ENCODE peak calls at places on chromosomes 3 and 15, in four cellular contexts. T, M, Q and R are unnamed samples.

GRCh38 chr3:57048052-57048671 is 12.3 kb upstream of the SPATA12 start:
- DNase-seq in T (no peak), M (no peak), Q (no peak), R (peak)

GRCh38 chr3:5016218-5017161 is 37.3 kb downstream of the BHLHE40 start:
- DNase-seq in T (no peak), M (peak), Q (no peak), R (peak)

GRCh38 chr3:141393151-141394076 is 25.1 kb downstream of the ZBTB38 start:
- DNase-seq in T (no peak), M (peak), Q (no peak), R (peak)

GRCh38 chr3:179348325-179349013 is 960 bp downstream of the MFN1 start:
- DNase-seq in T (no peak), M (peak), Q (no peak), R (peak)

GRCh38 chr3:157444789-157445188 is 8.1 kb downstream of the PTX3 start:
- DNase-seq in T (no peak), M (no peak), Q (no peak), R (peak)

GRCh38 chr15:46409879-46410278 is 775.0 kb downstream of the SQOR start:
- DNase-seq in T (no peak), M (no peak), Q (no peak), R (no peak)

GRCh38 chr3:21654241-21654640 is 96.8 kb downstream of the ZNF385D start:
- DNase-seq in T (no peak), M (no peak), Q (no peak), R (peak)

GRCh38 chr3:9820543-9820942 is 10.5 kb downstream of the TTLL3 start:
- DNase-seq in T (no peak), M (no peak), Q (no peak), R (no peak)

GRCh38 chr15:51846463-51847230 is 17.2 kb downstream of the TMOD3 start:
- DNase-seq in T (no peak), M (peak), Q (no peak), R (peak)

GRCh38 chr3:30982676-30983075 is 88.2 kb upstream of the GADL1 start:
- DNase-seq in T (no peak), M (no peak), Q (no peak), R (no peak)

GRCh38 chr3:43389388-43390254 is 103.3 kb downstream of the SNRK start:
- DNase-seq in T (no peak), M (peak), Q (no peak), R (peak)

GRCh38 chr3:110027446-110027845 is 690.1 kb upstream of the DPPA4 start:
- DNase-seq in T (no peak), M (peak), Q (no peak), R (peak)

GRCh38 chr15:47194718-47195117 is 522.6 kb upstream of the SEMA6D start:
- DNase-seq in T (no peak), M (peak), Q (no peak), R (peak)

GRCh38 chr15:68311859-68312557 is 34.5 kb downstream of the FEM1B start:
- DNase-seq in T (no peak), M (no peak), Q (no peak), R (no peak)

GRCh38 chr3:166425900-166426611 is 588.8 kb upstream of the BCHE start:
- DNase-seq in T (no peak), M (peak), Q (no peak), R (no peak)

GRCh38 chr3:102605146-102605545 is 170.3 kb downstream of the ZPLD1 start:
- DNase-seq in T (no peak), M (peak), Q (no peak), R (no peak)

GRCh38 chr3:127817331-127817821 is 4.9 kb downstream of the MGLL start:
- DNase-seq in T (no peak), M (peak), Q (no peak), R (peak)

GRCh38 chr15:74541494-74542191 is 623 bp downstream of the ARID3B start:
- DNase-seq in T (no peak), M (peak), Q (no peak), R (peak)

GRCh38 chr3:144770813-144771400 is 799.3 kb downstream of the DIPK2A start:
- DNase-seq in T (no peak), M (peak), Q (no peak), R (peak)

GRCh38 chr3:50170689-50171088 is 15.6 kb downstream of the SEMA3F start:
- DNase-seq in T (no peak), M (no peak), Q (peak), R (peak)

GRCh38 chr15:95024388-95024787 is 793.0 kb downstream of the MCTP2 start:
- DNase-seq in T (no peak), M (peak), Q (no peak), R (peak)

GRCh38 chr3:34793066-34793465 is 846.3 kb upstream of the ARPP21 start:
- DNase-seq in T (no peak), M (no peak), Q (no peak), R (no peak)

GRCh38 chr3:150870406-150870805 is 34.8 kb downstream of the MINDY4B start:
- DNase-seq in T (no peak), M (peak), Q (no peak), R (peak)

GRCh38 chr15:76330281-76330680 is 6.3 kb upstream of the ISL2 start:
- DNase-seq in T (no peak), M (peak), Q (no peak), R (peak)

GRCh38 chr15:28096720-28097431 is 2.2 kb downstream of the OCA2 start:
- DNase-seq in T (no peak), M (no peak), Q (peak), R (no peak)

GRCh38 chr15:95734422-95735316 is 595.8 kb upstream of the NR2F2 start:
- DNase-seq in T (no peak), M (peak), Q (no peak), R (peak)

GRCh38 chr15:68503791-68504720 is 72.1 kb upstream of the ITGA11 start:
- DNase-seq in T (no peak), M (no peak), Q (no peak), R (peak)

GRCh38 chr3:59995563-59995962 is 945.7 kb upstream of the CFAP20DC start:
- DNase-seq in T (no peak), M (no peak), Q (no peak), R (no peak)

GRCh38 chr3:175495331-175495730 is 636.2 kb downstream of the NAALADL2 start:
- DNase-seq in T (no peak), M (no peak), Q (no peak), R (no peak)

GRCh38 chr3:39126532-39127071 is 19.1 kb downstream of the TTC21A start:
- DNase-seq in T (no peak), M (peak), Q (no peak), R (peak)

GRCh38 chr3:195312714-195313113 is 41.8 kb upstream of the XXYLT1 start:
- DNase-seq in T (no peak), M (no peak), Q (no peak), R (no peak)

GRCh38 chr15:81163961-81164800 is 30.1 kb downstream of the CFAP161 start:
- DNase-seq in T (no peak), M (peak), Q (no peak), R (peak)

GRCh38 chr3:178022599-178022998 is 513.6 kb upstream of the KCNMB2 start:
- DNase-seq in T (no peak), M (no peak), Q (no peak), R (no peak)

GRCh38 chr3:57060089-57060829 is at the start of gene SPATA12:
- DNase-seq in T (peak), M (peak), Q (no peak), R (peak)

GRCh38 chr3:195746751-195747150 is 26.0 kb downstream of the MUC20 start:
- DNase-seq in T (no peak), M (no peak), Q (peak), R (no peak)

GRCh38 chr3:58414538-58415197 is 19.0 kb downstream of the PDHB start:
- DNase-seq in T (no peak), M (peak), Q (no peak), R (peak)

GRCh38 chr15:84699538-84700191 is 16.3 kb downstream of the SEC11A start:
- DNase-seq in T (no peak), M (no peak), Q (no peak), R (no peak)

GRCh38 chr3:10940106-10940505 is 52.4 kb upstream of the SLC6A1 start:
- DNase-seq in T (no peak), M (peak), Q (no peak), R (no peak)

GRCh38 chr3:129629011-129629410 is 22.5 kb upstream of the PLXND1 start:
- DNase-seq in T (no peak), M (no peak), Q (no peak), R (no peak)

GRCh38 chr15:97929456-97930229 is 30.9 kb upstream of the ARRDC4 start:
- DNase-seq in T (no peak), M (peak), Q (no peak), R (no peak)

DNA sequence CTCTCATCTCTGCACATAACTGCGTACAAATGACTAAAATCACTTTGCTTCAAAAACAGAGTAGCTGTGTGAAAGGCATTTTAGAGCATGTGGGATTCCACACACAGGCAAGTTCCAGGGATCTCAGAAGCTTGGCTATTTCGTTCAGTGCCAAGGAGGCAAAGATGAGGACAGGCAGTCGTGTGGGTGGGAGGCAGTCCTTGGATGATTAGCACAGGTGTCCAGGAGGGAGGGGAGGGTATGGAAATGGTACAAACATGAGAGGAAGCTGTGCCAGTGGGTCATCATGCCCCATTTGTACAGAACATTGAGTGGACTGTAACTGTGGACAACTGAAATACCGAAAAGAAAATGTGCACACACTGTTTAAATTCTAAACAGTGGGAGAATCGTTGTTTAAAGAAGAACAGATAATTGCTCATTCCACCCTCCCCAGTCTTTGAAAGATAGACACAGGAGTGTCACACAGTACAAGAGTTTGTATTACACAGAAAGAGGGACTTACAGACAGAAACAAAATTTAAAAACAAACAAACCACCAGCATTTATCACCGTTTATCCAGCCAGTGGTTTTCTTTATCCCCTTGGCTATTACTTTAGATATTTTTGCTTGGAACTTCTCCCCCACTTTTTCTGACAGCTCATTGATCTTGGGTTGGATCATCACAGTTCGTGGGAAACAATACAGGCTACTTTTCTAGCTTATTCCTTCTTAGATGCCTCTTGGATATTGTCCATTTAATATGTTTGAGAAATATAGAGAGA is 122.9 kb downstream of the GREM1 start:
- DNase-seq in T (no peak), M (no peak), Q (no peak), R (peak)
- H3K4me3 ChIP-seq in T (no peak), M (no peak), Q (no peak), R (no peak)

DNA sequence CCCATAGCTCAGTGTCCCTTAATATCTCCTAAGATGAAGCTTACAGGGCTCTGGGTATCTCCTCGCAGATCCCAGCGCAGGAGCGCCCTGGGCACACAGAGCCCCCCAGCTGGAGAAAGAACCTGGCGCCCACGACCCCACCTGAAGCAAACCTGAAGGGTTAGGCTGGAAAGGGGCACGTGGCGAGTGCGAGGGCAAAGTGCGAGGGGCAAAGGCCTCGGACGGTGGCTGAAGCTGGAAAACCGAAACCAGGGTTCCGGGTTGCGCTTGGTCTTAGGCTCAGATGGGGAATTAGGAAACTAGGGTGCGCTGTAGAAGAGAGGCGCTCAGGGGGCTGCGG is 3.9 kb downstream of the SOX14 start:
- DNase-seq in T (no peak), M (no peak), Q (peak), R (no peak)
- H3K4me3 ChIP-seq in T (peak), M (peak), Q (peak), R (peak)

GRCh38 chr15:25860885-25861866 is 2.0 kb downstream of the ATP10A start:
- DNase-seq in T (no peak), M (no peak), Q (no peak), R (no peak)
- H3K4me3 ChIP-seq in T (peak), M (no peak), Q (peak), R (peak)

DNA sequence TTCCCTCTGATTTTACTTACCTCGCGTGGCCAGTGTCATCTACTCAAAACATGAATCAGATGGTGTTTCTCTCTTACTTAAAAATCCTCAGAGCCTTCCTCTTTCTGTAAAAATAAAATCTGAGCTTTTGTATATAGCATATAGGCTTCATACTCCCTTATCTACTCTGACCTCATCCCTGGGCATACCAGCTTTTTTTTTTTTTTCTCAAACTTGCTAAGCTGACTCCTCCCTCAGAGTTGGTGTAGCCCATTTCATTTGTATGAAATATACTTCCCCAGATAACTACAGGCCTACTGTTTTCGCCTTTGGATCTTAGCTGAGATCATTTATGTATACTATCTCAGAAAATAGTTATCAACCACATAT is 648.9 kb upstream of the ALCAM start:
- DNase-seq in T (no peak), M (no peak), Q (no peak), R (peak)
- H3K4me3 ChIP-seq in T (no peak), M (no peak), Q (no peak), R (no peak)

GRCh38 chr3:152073267-152073666 is 195.5 kb upstream of the MBNL1 start:
- DNase-seq in T (no peak), M (no peak), Q (no peak), R (peak)
- H3K4me3 ChIP-seq in T (peak), M (no peak), Q (no peak), R (no peak)

DNA sequence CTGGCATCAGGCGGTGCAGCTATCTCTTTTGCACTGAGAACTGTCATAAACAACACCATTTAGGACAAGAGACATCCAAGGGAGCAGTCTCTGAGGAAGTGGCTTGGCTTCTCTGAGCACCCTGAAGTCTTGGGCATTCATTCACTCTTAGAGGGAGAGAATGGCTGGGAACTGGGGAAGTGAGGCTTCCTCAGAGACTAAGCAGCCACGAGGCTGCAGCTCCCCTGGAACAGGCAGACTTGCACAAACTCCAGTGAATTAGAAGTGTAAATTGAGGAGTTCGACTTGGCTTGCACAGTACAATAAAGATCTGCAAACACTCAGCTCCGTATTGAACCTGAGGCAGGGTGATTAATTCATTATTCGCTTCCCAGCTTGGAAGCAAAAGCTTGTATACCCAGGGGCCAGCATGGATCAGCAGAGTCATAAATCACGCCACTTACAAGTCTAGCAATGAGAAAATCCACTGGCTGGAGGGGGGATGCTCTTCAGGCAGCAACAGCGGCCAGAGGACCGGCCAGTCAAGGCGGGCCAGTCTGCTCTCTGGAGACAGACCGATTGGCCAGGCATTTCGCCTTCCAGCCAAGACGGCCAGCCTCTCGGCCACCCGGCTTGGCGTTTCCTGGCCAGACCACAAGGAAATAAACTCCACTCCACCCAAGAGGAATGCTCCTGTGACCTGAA is 118.8 kb upstream of the ADPGK start:
- DNase-seq in T (peak), M (no peak), Q (peak), R (peak)
- H3K4me3 ChIP-seq in T (peak), M (no peak), Q (no peak), R (no peak)

GRCh38 chr15:78974272-78974918 is 29.5 kb upstream of the CTSH start:
- DNase-seq in T (no peak), M (no peak), Q (no peak), R (no peak)

GRCh38 chr15:78968114-78968513 is 23.3 kb upstream of the CTSH start:
- DNase-seq in T (no peak), M (no peak), Q (no peak), R (no peak)

GRCh38 chr15:78969687-78970349 is 25.0 kb upstream of the CTSH start:
- DNase-seq in T (no peak), M (no peak), Q (no peak), R (no peak)

GRCh38 chr15:78968539-78969271 is 23.9 kb upstream of the CTSH start:
- DNase-seq in T (no peak), M (peak), Q (no peak), R (no peak)
- H3K4me3 ChIP-seq in T (no peak), M (no peak), Q (no peak), R (no peak)

DNA sequence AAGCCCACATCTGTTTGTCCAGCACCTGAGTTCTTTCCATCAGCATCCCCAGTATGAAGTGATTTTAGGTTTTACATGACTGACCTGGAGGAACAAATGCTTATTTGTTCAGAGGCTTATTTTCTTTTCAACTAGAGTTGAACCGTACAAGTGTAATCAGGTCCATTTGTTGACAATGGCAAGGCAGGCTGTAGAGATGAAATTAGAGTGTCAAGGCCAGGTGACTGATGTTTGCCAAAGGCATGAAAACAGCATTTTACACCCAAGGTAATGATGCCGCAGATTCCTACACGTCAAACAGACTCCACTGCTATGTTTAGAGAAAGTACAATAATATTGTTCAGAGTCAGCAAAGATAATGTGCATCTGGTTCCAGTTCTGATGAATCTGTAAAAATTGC is 96.5 kb downstream of the KCNAB1 start:
- DNase-seq in T (no peak), M (no peak), Q (no peak), R (no peak)
- H3K4me3 ChIP-seq in T (no peak), M (no peak), Q (no peak), R (no peak)

GRCh38 chr3:112561085-112561692 is 573 bp downstream of the ATG3 start:
- DNase-seq in T (no peak), M (peak), Q (peak), R (peak)
- H3K4me3 ChIP-seq in T (peak), M (peak), Q (peak), R (peak)